ENCODE peak calls at places on chromosomes 7 and 10, in five cellular contexts. Z is progenitor cell of endocrine pancreas, W is neural crest cell, G is lung, J is Calu3. Y is an unnamed sample.

GRCh38 chr7:95330194-95331003 is 6.1 kb upstream of the PON1 start:
- DNase-seq in Z (no peak), J (no peak), W (no peak), G (no peak), Y (no peak)

GRCh38 chr7:156474241-156474743 is 166.3 kb upstream of the RNF32 start:
- DNase-seq in W (no peak), G (no peak), J (no peak), Z (no peak), Y (peak; percentile 55)

GRCh38 chr10:16915308-16915707 is 98.1 kb upstream of the RSU1 start:
- DNase-seq in G (no peak), J (no peak), Z (no peak), W (no peak), Y (no peak)

GRCh38 chr7:99393363-99394187 is 14.8 kb downstream of the PDAP1 start:
- DNase-seq in W (peak; percentile 67), G (no peak), J (no peak), Z (peak; percentile 54), Y (no peak)

GRCh38 chr10:4243651-4244050 is 458.6 kb upstream of the KLF6 start:
- DNase-seq in G (no peak), Z (no peak), J (peak; percentile 20), W (no peak), Y (peak; percentile 33)

GRCh38 chr7:44674381-44674780 is 68.0 kb downstream of the OGDH start:
- DNase-seq in G (no peak), J (no peak), W (no peak), Z (no peak), Y (no peak)

GRCh38 chr7:134903073-134903790 is 83.1 kb upstream of the AGBL3 start:
- DNase-seq in G (no peak), J (no peak), Z (no peak), W (no peak), Y (no peak)

GRCh38 chr7:116426428-116427156 is 72.9 kb upstream of the CAV2 start:
- DNase-seq in G (no peak), J (peak; percentile 32), W (no peak), Z (no peak), Y (peak; percentile 88)

Y was measured in HT-29.